ENCODE peak calls at places on chromosomes 3 and 15, in nine cellular contexts. A, B, N, S, W, J, L, G and V are unnamed samples.

GRCh38 chr15:63042879-63043340 is 363 bp downstream of the TPM1 start:
- DNase-seq in A (no peak), B (no peak), N (peak; percentile 36), S (no peak), W (no peak), J (no peak), L (no peak), G (no peak), V (no peak)

GRCh38 chr3:97882975-97883598 is 61.3 kb downstream of the CRYBG3 start:
- DNase-seq in A (no peak), B (peak; percentile 78), N (no peak), S (peak; percentile 73), W (no peak), J (peak; percentile 92), L (no peak), G (no peak), V (peak; percentile 54)

GRCh38 chr3:189049458-189050231 is 122.1 kb upstream of the TPRG1 start:
- DNase-seq in A (no peak), B (no peak), N (no peak), S (no peak), W (peak; percentile 50), J (peak; percentile 21), L (no peak), G (no peak), V (no peak)

GRCh38 chr3:197260491-197261163 is 37.8 kb downstream of the DLG1 start:
- DNase-seq in A (no peak), B (no peak), N (no peak), S (no peak), W (no peak), J (no peak), L (no peak), G (no peak), V (no peak)

GRCh38 chr15:68599560-68600071 is 20.8 kb downstream of the CORO2B start:
- DNase-seq in A (no peak), B (peak; percentile 72), N (no peak), S (peak; percentile 71), W (peak; percentile 80), J (no peak), L (peak; percentile 65), G (no peak), V (no peak)

GRCh38 chr3:16174389-16174788 is at the start of gene GALNT15:
- DNase-seq in A (no peak), B (peak; percentile 99), N (peak; percentile 95), S (peak; percentile 97), W (no peak), J (no peak), L (peak; percentile 63), G (peak; percentile 78), V (no peak)

GRCh38 chr3:53016236-53016635 is 29.6 kb downstream of the SFMBT1 start:
- DNase-seq in A (no peak), B (no peak), N (no peak), S (peak; percentile 24), W (no peak), J (no peak), L (no peak), G (no peak), V (no peak)

GRCh38 chr3:60304103-60304502 is 947.1 kb downstream of the FHIT start:
- DNase-seq in A (no peak), B (peak; percentile 97), N (no peak), S (no peak), W (no peak), J (no peak), L (no peak), G (no peak), V (no peak)

GRCh38 chr3:138234401-138235179 is 47.5 kb downstream of the ARMC8 start:
- DNase-seq in A (no peak), B (peak; percentile 40), N (no peak), S (no peak), W (no peak), J (peak; percentile 76), L (no peak), G (no peak), V (no peak)

GRCh38 chr3:182722938-182723337 is 70.4 kb upstream of the ATP11B start:
- DNase-seq in A (no peak), B (no peak), N (no peak), S (no peak), W (no peak), J (no peak), L (no peak), G (no peak), V (no peak)

GRCh38 chr15:78879517-78880241 is 7.0 kb downstream of the MORF4L1 start:
- DNase-seq in A (no peak), B (peak; percentile 26), N (no peak), S (no peak), W (no peak), J (no peak), L (no peak), G (no peak), V (no peak)

GRCh38 chr3:66904816-66905543 is 93.1 kb upstream of the KBTBD8 start:
- DNase-seq in A (no peak), B (peak; percentile 5), N (no peak), S (peak; percentile 12), W (no peak), J (no peak), L (peak; percentile 2), G (no peak), V (no peak)

GRCh38 chr3:72388644-72389043 is 459.6 kb downstream of the SHQ1 start:
- DNase-seq in A (no peak), B (no peak), N (no peak), S (no peak), W (no peak), J (no peak), L (no peak), G (no peak), V (no peak)

GRCh38 chr15:67854358-67854757 is 14.5 kb upstream of the RNU6-1 start:
- DNase-seq in A (no peak), B (no peak), N (no peak), S (no peak), W (no peak), J (no peak), L (no peak), G (no peak), V (no peak)

GRCh38 chr15:98628216-98628615 is 20.1 kb upstream of the IGF1R start:
- DNase-seq in A (no peak), B (peak; percentile 35), N (no peak), S (no peak), W (no peak), J (no peak), L (no peak), G (no peak), V (no peak)

GRCh38 chr3:112582242-112582874 is 20.5 kb downstream of the SLC35A5 start:
- DNase-seq in A (peak; percentile 27), B (peak; percentile 88), N (no peak), S (peak; percentile 42), W (peak; percentile 26), J (peak; percentile 73), L (no peak), G (no peak), V (peak; percentile 40)

GRCh38 chr3:195892355-195893120 is 15.8 kb downstream of the TNK2 start:
- DNase-seq in A (no peak), B (peak; percentile 81), N (peak; percentile 62), S (no peak), W (no peak), J (peak; percentile 56), L (no peak), G (peak; percentile 56), V (no peak)

GRCh38 chr3:170027691-170028102 is 10.1 kb upstream of the GPR160 start:
- DNase-seq in A (no peak), B (no peak), N (no peak), S (no peak), W (no peak), J (no peak), L (no peak), G (no peak), V (no peak)

DNA sequence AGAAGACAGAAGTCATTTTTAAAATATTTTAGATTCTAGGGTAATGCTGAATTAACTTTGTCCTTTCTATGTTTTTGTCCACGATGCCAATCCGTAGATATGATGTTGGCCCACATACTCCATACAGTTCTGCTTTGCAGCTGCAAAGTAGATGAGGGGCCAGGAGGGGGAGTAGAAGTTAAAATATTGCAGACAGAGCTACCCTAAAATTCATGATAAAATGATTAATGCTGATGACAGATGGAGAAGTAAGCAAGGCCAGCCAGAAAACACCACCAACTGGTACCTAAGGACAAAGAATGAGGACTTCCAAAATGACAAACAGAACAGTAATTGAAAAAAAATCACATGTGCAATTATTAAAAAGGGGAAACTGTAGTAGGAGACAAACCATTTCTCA is 756.6 kb upstream of the ARPP21 start:
- DNase-seq in A (no peak), B (no peak), N (no peak), S (peak; percentile 18), W (no peak), J (no peak), L (no peak), G (no peak), V (peak; percentile 3)
- TF ChIP-seq CTCF in A (no peak), B (no peak), N (no peak), S (peak; percentile 77), W (no peak), J (no peak), L (no peak), G (no peak), V (no peak)

GRCh38 chr15:71136159-71137137 is 21.2 kb downstream of the THSD4 start:
- DNase-seq in A (no peak), B (peak; percentile 75), N (no peak), S (peak; percentile 94), W (no peak), J (peak; percentile 92), L (peak; percentile 97), G (no peak), V (peak; percentile 62)
- TF ChIP-seq CTCF in A (no peak), B (peak; percentile 30), N (no peak), S (peak; percentile 58), W (no peak), J (peak; percentile 39), L (peak; percentile 44), G (no peak), V (no peak)

GRCh38 chr15:37682304-37682703 is 252.1 kb upstream of the TMCO5A start:
- DNase-seq in A (no peak), B (peak; percentile 27), N (no peak), S (peak; percentile 3), W (no peak), J (peak; percentile 58), L (no peak), G (no peak), V (peak; percentile 13)
- TF ChIP-seq CTCF in A (no peak), B (peak; percentile 23), N (no peak), S (peak; percentile 43), W (no peak), J (peak; percentile 70), L (peak; percentile 28), G (no peak), V (no peak)

GRCh38 chr15:75203908-75204263 is 2.2 kb downstream of the C15orf39 start:
- DNase-seq in A (no peak), B (no peak), N (no peak), S (no peak), W (no peak), J (no peak), L (no peak), G (no peak), V (no peak)

GRCh38 chr15:75201609-75202250 is at the start of gene C15orf39:
- DNase-seq in A (no peak), B (peak; percentile 69), N (peak; percentile 71), S (peak; percentile 27), W (peak; percentile 72), J (peak; percentile 63), L (no peak), G (no peak), V (peak; percentile 86)

GRCh38 chr15:75202251-75203016 is 752 bp downstream of the C15orf39 start:
- DNase-seq in A (no peak), B (peak; percentile 83), N (peak; percentile 81), S (peak; percentile 48), W (peak; percentile 62), J (peak; percentile 62), L (no peak), G (peak; percentile 42), V (peak; percentile 83)

GRCh38 chr15:75204340-75205063 is 2.8 kb downstream of the C15orf39 start:
- DNase-seq in A (peak; percentile 74), B (peak; percentile 89), N (peak; percentile 91), S (peak; percentile 86), W (peak; percentile 96), J (peak; percentile 94), L (peak; percentile 70), G (peak; percentile 76), V (peak; percentile 97)

GRCh38 chr15:75203017-75203907 is 1.6 kb downstream of the C15orf39 start:
- DNase-seq in A (no peak), B (peak; percentile 33), N (no peak), S (peak; percentile 12), W (no peak), J (peak; percentile 24), L (no peak), G (no peak), V (no peak)
- TF ChIP-seq CTCF in A (no peak), B (no peak), N (no peak), S (peak; percentile 0), W (no peak), J (peak; percentile 6), L (no peak), G (no peak), V (no peak)